ENCODE peak calls at places on chromosome 4, in eight cellular contexts. M is GM23248, J is OCI-LY7, T is GM12878, X is fibroblast of lung, E is trophoblast cell, V is mesendoderm, I is Karpas-422. P is an unnamed sample.

GRCh38 chr4:821631-822030 is 4.3 kb downstream of the CPLX1 start:
- DNase-seq in I (no peak), V (no peak), X (no peak), T (no peak), J (no peak), M (no peak), E (no peak), P (no peak)

GRCh38 chr4:115113382-115114106 is at the start of gene NDST4:
- DNase-seq in I (no peak), E (peak; percentile 13), M (peak; percentile 54), X (peak; percentile 57), T (no peak), V (no peak), J (no peak), P (peak; percentile 25)

GRCh38 chr4:165343353-165344191 is 16.1 kb downstream of the MSMO1 start:
- DNase-seq in T (no peak), M (no peak), J (peak; percentile 42), I (peak; percentile 51), X (no peak), E (peak; percentile 68), V (peak; percentile 37), P (peak; percentile 37)

GRCh38 chr4:1608821-1609500 is 75.2 kb downstream of the FAM53A start:
- DNase-seq in X (no peak), I (no peak), J (no peak), M (no peak), V (no peak), T (no peak), E (peak; percentile 7), P (no peak)

GRCh38 chr4:188021548-188022249 is 26.1 kb downstream of the ZFP42 start:
- DNase-seq in I (no peak), M (no peak), X (no peak), T (no peak), J (no peak), E (peak; percentile 91), V (peak; percentile 39), P (peak; percentile 62)

GRCh38 chr4:86117781-86118302 is 242.0 kb downstream of the MAPK10 start:
- DNase-seq in V (no peak), J (no peak), T (no peak), M (peak; percentile 94), X (peak; percentile 84), E (no peak), I (no peak), P (peak; percentile 7)

GRCh38 chr4:2574058-2574457 is 37.6 kb downstream of the FAM193A start:
- DNase-seq in X (no peak), M (no peak), J (no peak), T (no peak), I (no peak), V (no peak), E (no peak), P (no peak)

GRCh38 chr4:136319789-136320470 is 1212.4 kb downstream of the PCDH18 start:
- DNase-seq in V (peak; percentile 71), I (no peak), J (no peak), E (peak; percentile 59), M (no peak), X (no peak), T (no peak), P (peak; percentile 65)

GRCh38 chr4:93617596-93617995 is 211.0 kb upstream of the ATOH1 start:
- DNase-seq in E (no peak), V (peak; percentile 67), M (no peak), X (no peak), J (no peak), T (no peak), I (no peak), P (no peak)

GRCh38 chr4:5465529-5465928 is 242.8 kb downstream of the EVC2 start:
- DNase-seq in T (no peak), J (no peak), V (no peak), X (no peak), E (no peak), M (no peak), I (peak; percentile 10), P (no peak)

GRCh38 chr4:184282251-184282713 is 64.6 kb upstream of the ENPP6 start:
- DNase-seq in J (peak; percentile 87), V (peak; percentile 20), M (peak; percentile 33), I (peak; percentile 70), E (no peak), T (peak; percentile 80), X (no peak), P (peak; percentile 43)

GRCh38 chr4:47474799-47475198 is 10.3 kb upstream of the ATP10D start:
- DNase-seq in T (no peak), X (no peak), M (no peak), I (no peak), E (no peak), J (no peak), V (no peak), P (no peak)

GRCh38 chr4:53963786-53964185 is 100.6 kb downstream of the CHIC2 start:
- DNase-seq in M (peak; percentile 32), V (no peak), X (no peak), I (peak; percentile 83), E (no peak), T (no peak), J (peak; percentile 37), P (no peak)

GRCh38 chr4:183634086-183634485 is 24.9 kb downstream of the RWDD4 start:
- DNase-seq in V (no peak), J (no peak), I (no peak), E (peak; percentile 72), M (peak; percentile 39), T (no peak), X (peak; percentile 24), P (no peak)

GRCh38 chr4:80751200-80751599 is 279.3 kb upstream of the BMP3 start:
- DNase-seq in X (no peak), E (no peak), J (no peak), V (peak; percentile 50), M (no peak), T (no peak), I (no peak), P (no peak)

GRCh38 chr4:7394681-7395451 is 39.9 kb downstream of the PSAPL1 start:
- DNase-seq in M (no peak), E (no peak), T (no peak), X (no peak), J (no peak), I (no peak), V (no peak), P (peak; percentile 57)

GRCh38 chr4:78120144-78120880 is 63.2 kb downstream of the FRAS1 start:
- DNase-seq in M (no peak), J (no peak), V (no peak), X (no peak), I (no peak), E (peak; percentile 3), T (no peak), P (no peak)

GRCh38 chr4:147780137-147780777 is 48.4 kb downstream of the ARHGAP10 start:
- DNase-seq in E (no peak), V (no peak), T (peak; percentile 86), X (no peak), J (no peak), M (no peak), I (peak; percentile 45), P (no peak)

GRCh38 chr4:20249333-20249732 is 2.4 kb upstream of the SLIT2 start:
- DNase-seq in T (no peak), M (peak; percentile 76), I (peak; percentile 46), E (peak; percentile 26), J (no peak), X (peak; percentile 78), V (peak; percentile 42), P (peak; percentile 21)

DNA sequence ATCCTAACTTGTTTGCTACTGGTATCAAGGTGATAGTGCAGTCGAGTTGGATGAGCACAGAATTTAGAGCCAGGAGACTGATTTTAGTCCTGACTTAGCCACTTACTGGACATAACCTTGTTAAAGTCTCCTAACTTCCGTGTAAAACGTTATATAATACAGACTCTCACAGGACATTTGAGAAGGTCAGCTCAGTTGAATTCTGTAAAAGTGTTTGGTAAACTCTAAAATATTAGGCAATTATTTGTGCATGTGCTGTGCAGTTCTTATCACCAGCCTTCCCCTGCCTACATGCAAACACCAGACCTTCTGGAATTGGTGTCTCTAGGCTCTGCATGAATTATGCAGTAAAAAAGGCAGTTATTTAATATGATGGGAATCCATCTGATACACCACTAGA is 45.4 kb downstream of the FNIP2 start:
- DNase-seq in V (no peak), T (no peak), M (no peak), X (no peak), E (no peak), J (no peak), I (no peak), P (no peak)
- H3K79me2 ChIP-seq in V (no peaks in the 10 kb centered on the region), T (peaks cover 7% of the 10 kb centered on the region), M (peaks cover 75% of the 10 kb centered on the region), X (peaks cover 9% of the 10 kb centered on the region), E (peaks cover 2% of the 10 kb centered on the region), J (no peaks in the 10 kb centered on the region), I (no peaks in the 10 kb centered on the region), P (peaks cover 66% of the 10 kb centered on the region)

DNA sequence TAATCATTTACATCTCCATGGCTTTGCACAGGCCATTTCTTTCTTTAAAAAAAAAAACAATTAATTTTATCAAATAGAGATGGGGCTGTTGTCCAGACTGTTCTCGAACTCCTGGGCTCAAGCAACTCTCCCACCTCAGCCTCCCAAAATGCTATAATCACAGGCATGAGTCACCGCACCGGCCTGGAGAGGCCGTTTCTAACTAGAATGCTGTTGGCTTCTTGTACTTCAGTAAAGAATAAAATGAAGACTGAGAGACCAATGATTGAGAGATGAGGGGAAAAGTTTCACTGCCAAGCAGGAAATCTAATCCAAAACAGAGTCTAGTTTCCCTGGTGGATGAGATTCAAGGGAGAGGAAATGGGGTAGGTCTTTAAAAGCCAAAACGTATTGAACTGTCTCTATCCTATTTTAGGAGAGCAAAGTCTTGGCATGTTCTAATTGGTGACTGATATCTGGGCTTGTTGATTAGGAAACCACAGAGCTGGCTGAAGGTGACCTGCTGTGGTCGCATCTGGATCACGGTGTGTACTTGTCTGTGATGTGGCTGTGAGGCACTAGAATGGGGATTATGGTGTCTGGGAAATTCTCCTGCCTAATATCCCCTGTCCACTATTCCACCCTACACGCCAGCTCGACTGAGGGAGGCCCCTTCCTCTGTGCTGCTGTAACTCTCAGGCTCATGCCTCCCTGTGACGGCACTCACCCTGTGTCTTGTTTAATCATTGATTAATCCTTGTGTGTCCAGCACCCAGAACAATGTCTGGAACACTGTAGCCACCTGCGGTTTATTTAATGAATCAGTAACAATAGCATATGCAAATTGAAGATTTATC is 15.1 kb upstream of the TRIM2 start:
- DNase-seq in I (no peak), J (no peak), M (peak; percentile 59), X (peak; percentile 19), T (no peak), V (no peak), E (no peak), P (peak; percentile 53)
- H3K4me3 ChIP-seq in I (no peak overlapping the region), J (no peak overlapping the region), M (no peak overlapping the region), X (no peak overlapping the region), T (no peak overlapping the region), V (no peak overlapping the region), E (no peak overlapping the region), P (no peak overlapping the region)

DNA sequence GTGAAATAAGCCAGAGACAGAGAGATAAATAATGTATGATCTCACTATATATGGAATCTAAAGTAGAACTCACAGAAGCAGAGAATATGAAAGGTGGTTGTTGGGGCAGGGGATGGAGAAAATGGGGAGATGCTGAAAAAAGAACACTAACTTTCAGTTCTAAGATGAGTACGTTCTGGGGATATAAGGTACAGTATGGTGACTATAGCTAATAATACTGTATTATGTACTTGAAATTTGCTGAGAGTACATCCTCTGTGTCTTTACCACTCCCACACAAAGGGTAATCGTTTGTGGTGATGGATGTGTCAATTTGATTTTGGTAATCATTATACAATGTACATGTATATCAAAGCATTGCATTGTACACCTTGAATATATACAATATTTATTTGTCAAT is 6.6 kb downstream of the FBXL5 start:
- DNase-seq in I (no peak), J (no peak), T (no peak), V (no peak), X (no peak), E (no peak), M (no peak), P (no peak)
- H3K79me2 ChIP-seq in I (peaks cover 98% of the 10 kb centered on the region), J (peaks cover 87% of the 10 kb centered on the region), T (peaks cover 73% of the 10 kb centered on the region), V (peaks cover 31% of the 10 kb centered on the region), X (peaks cover 95% of the 10 kb centered on the region), E (peaks cover 6% of the 10 kb centered on the region), M (peaks cover 100% of the 10 kb centered on the region), P (peaks cover 100% of the 10 kb centered on the region)

GRCh38 chr4:186029731-186030421 is 39.1 kb upstream of the TLR3 start:
- DNase-seq in V (peak; percentile 34), T (no peak), X (peak; percentile 42), E (no peak), J (no peak), I (no peak), M (peak; percentile 30), P (peak; percentile 62)
- H3K4me3 ChIP-seq in V (no peak overlapping the region), T (no peak overlapping the region), X (peak overlapping the region; percentile 22), E (no peak overlapping the region), J (no peak overlapping the region), I (no peak overlapping the region), M (no peak overlapping the region), P (no peak overlapping the region)

P was measured in hepatocyte.